ENCODE peak calls at places on chromosome 18, in ten cellular contexts. One of them, this sample, is unnamed.

GRCh38 chr18:27860701-27861107 is 316.2 kb downstream of the CDH2 start:
- DNase-seq in effector memory CD4-positive, alpha-beta T cell: no peak
- DNase-seq in spleen: no peak
- DNase-seq in ascending aorta: no peak
- DNase-seq in tibial artery: no peak
- DNase-seq in hepatocyte: no peak
- DNase-seq in tibial nerve: no peak
- DNase-seq in Panc1: no peak
- DNase-seq in SJCRH30: peak; percentile 30
- DNase-seq in fibroblast of lung: peak; percentile 6
- DNase-seq in this sample: no peak

GRCh38 chr18:8095947-8096570 is 513.2 kb upstream of the RAB12 start:
- DNase-seq in effector memory CD4-positive, alpha-beta T cell: no peak
- DNase-seq in spleen: no peak
- DNase-seq in ascending aorta: no peak
- DNase-seq in tibial artery: no peak
- DNase-seq in hepatocyte: no peak
- DNase-seq in tibial nerve: no peak
- DNase-seq in Panc1: no peak
- DNase-seq in SJCRH30: no peak
- DNase-seq in fibroblast of lung: no peak
- DNase-seq in this sample: no peak

GRCh38 chr18:7572837-7573236 is 5.7 kb downstream of the PTPRM start:
- DNase-seq in effector memory CD4-positive, alpha-beta T cell: no peak
- DNase-seq in spleen: no peak
- DNase-seq in ascending aorta: peak; percentile 64
- DNase-seq in tibial artery: no peak
- DNase-seq in hepatocyte: no peak
- DNase-seq in tibial nerve: no peak
- DNase-seq in Panc1: no peak
- DNase-seq in SJCRH30: no peak
- DNase-seq in fibroblast of lung: no peak
- DNase-seq in this sample: no peak

GRCh38 chr18:48609820-48610815 is 71.3 kb downstream of the CTIF start:
- DNase-seq in effector memory CD4-positive, alpha-beta T cell: no peak
- DNase-seq in spleen: peak; percentile 35
- DNase-seq in ascending aorta: peak; percentile 89
- DNase-seq in tibial artery: peak; percentile 36
- DNase-seq in hepatocyte: no peak
- DNase-seq in tibial nerve: no peak
- DNase-seq in Panc1: no peak
- DNase-seq in SJCRH30: no peak
- DNase-seq in fibroblast of lung: no peak
- DNase-seq in this sample: no peak

GRCh38 chr18:33755918-33756590 is 178.0 kb downstream of the ASXL3 start:
- DNase-seq in effector memory CD4-positive, alpha-beta T cell: no peak
- DNase-seq in spleen: no peak
- DNase-seq in ascending aorta: no peak
- DNase-seq in tibial artery: no peak
- DNase-seq in hepatocyte: peak; percentile 73
- DNase-seq in tibial nerve: no peak
- DNase-seq in Panc1: peak; percentile 81
- DNase-seq in SJCRH30: peak; percentile 12
- DNase-seq in fibroblast of lung: peak; percentile 98
- DNase-seq in this sample: no peak

GRCh38 chr18:56199580-56200320 is 438.6 kb downstream of the TXNL1 start:
- DNase-seq in effector memory CD4-positive, alpha-beta T cell: no peak
- DNase-seq in spleen: no peak
- DNase-seq in ascending aorta: no peak
- DNase-seq in tibial artery: no peak
- DNase-seq in hepatocyte: no peak
- DNase-seq in tibial nerve: no peak
- DNase-seq in Panc1: no peak
- DNase-seq in SJCRH30: no peak
- DNase-seq in fibroblast of lung: no peak
- DNase-seq in this sample: no peak

GRCh38 chr18:13216732-13217465 is 1.7 kb upstream of the LDLRAD4 start:
- DNase-seq in effector memory CD4-positive, alpha-beta T cell: peak; percentile 31
- DNase-seq in spleen: no peak
- DNase-seq in ascending aorta: peak; percentile 77
- DNase-seq in tibial artery: peak; percentile 43
- DNase-seq in hepatocyte: peak; percentile 77
- DNase-seq in tibial nerve: no peak
- DNase-seq in Panc1: no peak
- DNase-seq in SJCRH30: no peak
- DNase-seq in fibroblast of lung: no peak
- DNase-seq in this sample: peak; percentile 43

GRCh38 chr18:9454061-9454703 is 21.1 kb upstream of the RALBP1 start:
- DNase-seq in effector memory CD4-positive, alpha-beta T cell: no peak
- DNase-seq in spleen: no peak
- DNase-seq in ascending aorta: no peak
- DNase-seq in tibial artery: no peak
- DNase-seq in hepatocyte: no peak
- DNase-seq in tibial nerve: no peak
- DNase-seq in Panc1: no peak
- DNase-seq in SJCRH30: no peak
- DNase-seq in fibroblast of lung: no peak
- DNase-seq in this sample: no peak

GRCh38 chr18:24176727-24177416 is 38.0 kb downstream of the CABYR start:
- DNase-seq in effector memory CD4-positive, alpha-beta T cell: peak; percentile 5
- DNase-seq in spleen: peak; percentile 84
- DNase-seq in ascending aorta: peak; percentile 69
- DNase-seq in tibial artery: peak; percentile 42
- DNase-seq in hepatocyte: peak; percentile 75
- DNase-seq in tibial nerve: peak; percentile 27
- DNase-seq in Panc1: no peak
- DNase-seq in SJCRH30: peak; percentile 43
- DNase-seq in fibroblast of lung: peak; percentile 62
- DNase-seq in this sample: peak; percentile 36

GRCh38 chr18:70371085-70371735 is 82.4 kb downstream of the SOCS6 start:
- DNase-seq in effector memory CD4-positive, alpha-beta T cell: no peak
- DNase-seq in spleen: no peak
- DNase-seq in ascending aorta: no peak
- DNase-seq in tibial artery: no peak
- DNase-seq in hepatocyte: no peak
- DNase-seq in tibial nerve: no peak
- DNase-seq in Panc1: no peak
- DNase-seq in SJCRH30: no peak
- DNase-seq in fibroblast of lung: no peak
- DNase-seq in this sample: no peak

GRCh38 chr18:49565656-49566055 is 3.8 kb downstream of the LIPG start:
- DNase-seq in effector memory CD4-positive, alpha-beta T cell: no peak
- DNase-seq in spleen: no peak
- DNase-seq in ascending aorta: no peak
- DNase-seq in tibial artery: no peak
- DNase-seq in hepatocyte: no peak
- DNase-seq in tibial nerve: no peak
- DNase-seq in Panc1: no peak
- DNase-seq in SJCRH30: no peak
- DNase-seq in fibroblast of lung: peak; percentile 67
- DNase-seq in this sample: no peak

GRCh38 chr18:59742325-59743111 is 45.3 kb upstream of the CCBE1 start:
- DNase-seq in effector memory CD4-positive, alpha-beta T cell: no peak
- DNase-seq in spleen: no peak
- DNase-seq in ascending aorta: no peak
- DNase-seq in tibial artery: no peak
- DNase-seq in hepatocyte: no peak
- DNase-seq in tibial nerve: no peak
- DNase-seq in Panc1: no peak
- DNase-seq in SJCRH30: no peak
- DNase-seq in fibroblast of lung: peak; percentile 45
- DNase-seq in this sample: no peak

GRCh38 chr18:26021061-26021754 is 69.2 kb downstream of the SS18 start:
- DNase-seq in effector memory CD4-positive, alpha-beta T cell: no peak
- DNase-seq in spleen: no peak
- DNase-seq in ascending aorta: no peak
- DNase-seq in tibial artery: no peak
- DNase-seq in hepatocyte: no peak
- DNase-seq in tibial nerve: no peak
- DNase-seq in Panc1: no peak
- DNase-seq in SJCRH30: no peak
- DNase-seq in fibroblast of lung: no peak
- DNase-seq in this sample: no peak
- H3K36me3 ChIP-seq in effector memory CD4-positive, alpha-beta T cell: peaks cover 63% of the 10 kb centered on the region
- H3K36me3 ChIP-seq in spleen: peaks cover 100% of the 10 kb centered on the region
- H3K36me3 ChIP-seq in ascending aorta: peaks cover 78% of the 10 kb centered on the region
- H3K36me3 ChIP-seq in tibial artery: peaks cover 71% of the 10 kb centered on the region
- H3K36me3 ChIP-seq in hepatocyte: no peaks in the 10 kb centered on the region
- H3K36me3 ChIP-seq in tibial nerve: no peaks in the 10 kb centered on the region
- H3K36me3 ChIP-seq in Panc1: peaks cover 43% of the 10 kb centered on the region
- H3K36me3 ChIP-seq in SJCRH30: peaks cover 50% of the 10 kb centered on the region
- H3K36me3 ChIP-seq in fibroblast of lung: peaks cover 7% of the 10 kb centered on the region
- H3K36me3 ChIP-seq in this sample: no peaks in the 10 kb centered on the region

GRCh38 chr18:43276471-43276870 is 819 bp downstream of the SYT4 start:
- DNase-seq in effector memory CD4-positive, alpha-beta T cell: no peak
- DNase-seq in spleen: no peak
- DNase-seq in ascending aorta: no peak
- DNase-seq in tibial artery: no peak
- DNase-seq in hepatocyte: no peak
- DNase-seq in tibial nerve: no peak
- DNase-seq in Panc1: no peak
- DNase-seq in SJCRH30: no peak
- DNase-seq in fibroblast of lung: no peak
- DNase-seq in this sample: no peak
- H3K4me3 ChIP-seq in effector memory CD4-positive, alpha-beta T cell: no peak overlapping the region
- H3K4me3 ChIP-seq in spleen: no peak overlapping the region
- H3K4me3 ChIP-seq in ascending aorta: no peak overlapping the region
- H3K4me3 ChIP-seq in tibial artery: no peak overlapping the region
- H3K4me3 ChIP-seq in hepatocyte: no peak overlapping the region
- H3K4me3 ChIP-seq in tibial nerve: no peak overlapping the region
- H3K4me3 ChIP-seq in Panc1: no peak overlapping the region
- H3K4me3 ChIP-seq in SJCRH30: no peak overlapping the region
- H3K4me3 ChIP-seq in fibroblast of lung: no peak overlapping the region
- H3K4me3 ChIP-seq in this sample: no peak overlapping the region

GRCh38 chr18:26271917-26272549 is 45.8 kb downstream of the TAF4B start:
- DNase-seq in effector memory CD4-positive, alpha-beta T cell: no peak
- DNase-seq in spleen: no peak
- DNase-seq in ascending aorta: no peak
- DNase-seq in tibial artery: no peak
- DNase-seq in hepatocyte: no peak
- DNase-seq in tibial nerve: no peak
- DNase-seq in Panc1: no peak
- DNase-seq in SJCRH30: no peak
- DNase-seq in fibroblast of lung: no peak
- DNase-seq in this sample: no peak

GRCh38 chr18:26268454-26268853 is 42.2 kb downstream of the TAF4B start:
- DNase-seq in effector memory CD4-positive, alpha-beta T cell: no peak
- DNase-seq in spleen: no peak
- DNase-seq in ascending aorta: no peak
- DNase-seq in tibial artery: no peak
- DNase-seq in hepatocyte: no peak
- DNase-seq in tibial nerve: no peak
- DNase-seq in Panc1: no peak
- DNase-seq in SJCRH30: no peak
- DNase-seq in fibroblast of lung: no peak
- DNase-seq in this sample: no peak

GRCh38 chr18:26262156-26262555 is 35.9 kb downstream of the TAF4B start:
- DNase-seq in effector memory CD4-positive, alpha-beta T cell: no peak
- DNase-seq in spleen: no peak
- DNase-seq in ascending aorta: no peak
- DNase-seq in tibial artery: no peak
- DNase-seq in hepatocyte: no peak
- DNase-seq in tibial nerve: no peak
- DNase-seq in Panc1: no peak
- DNase-seq in SJCRH30: no peak
- DNase-seq in fibroblast of lung: no peak
- DNase-seq in this sample: no peak

DNA sequence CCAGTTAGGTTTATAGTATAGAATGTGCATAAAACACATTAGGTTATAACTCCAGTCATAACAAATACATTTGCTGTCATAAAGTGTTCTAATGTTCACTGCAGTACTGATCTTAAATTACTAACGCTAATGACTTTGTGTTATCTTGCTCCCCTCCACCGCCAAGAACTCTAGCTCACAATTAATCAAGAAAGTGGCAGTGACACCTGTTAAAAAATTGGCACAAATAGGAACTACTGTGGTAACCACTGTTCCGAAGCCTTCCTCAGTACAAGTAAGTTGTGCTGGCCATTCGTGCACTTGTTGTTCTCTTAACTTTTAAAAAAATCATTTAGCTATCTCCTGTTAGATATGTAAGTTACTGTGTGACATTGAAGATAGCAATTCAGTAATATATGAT is 41.1 kb downstream of the TAF4B start:
- DNase-seq in effector memory CD4-positive, alpha-beta T cell: no peak
- DNase-seq in spleen: no peak
- DNase-seq in ascending aorta: no peak
- DNase-seq in tibial artery: no peak
- DNase-seq in hepatocyte: no peak
- DNase-seq in tibial nerve: no peak
- DNase-seq in Panc1: no peak
- DNase-seq in SJCRH30: no peak
- DNase-seq in fibroblast of lung: no peak
- DNase-seq in this sample: no peak
- H3K36me3 ChIP-seq in effector memory CD4-positive, alpha-beta T cell: peaks cover 9% of the 10 kb centered on the region
- H3K36me3 ChIP-seq in spleen: peaks cover 51% of the 10 kb centered on the region
- H3K36me3 ChIP-seq in ascending aorta: no peaks in the 10 kb centered on the region
- H3K36me3 ChIP-seq in tibial artery: no peaks in the 10 kb centered on the region
- H3K36me3 ChIP-seq in hepatocyte: no peaks in the 10 kb centered on the region
- H3K36me3 ChIP-seq in tibial nerve: no peaks in the 10 kb centered on the region
- H3K36me3 ChIP-seq in Panc1: no peaks in the 10 kb centered on the region
- H3K36me3 ChIP-seq in SJCRH30: no peaks in the 10 kb centered on the region
- H3K36me3 ChIP-seq in fibroblast of lung: no peaks in the 10 kb centered on the region
- H3K36me3 ChIP-seq in this sample: no peaks in the 10 kb centered on the region

GRCh38 chr18:47343291-47343690 is 91.8 kb upstream of the SKOR2 start:
- DNase-seq in effector memory CD4-positive, alpha-beta T cell: no peak
- DNase-seq in spleen: no peak
- DNase-seq in ascending aorta: no peak
- DNase-seq in tibial artery: no peak
- DNase-seq in hepatocyte: no peak
- DNase-seq in tibial nerve: no peak
- DNase-seq in Panc1: no peak
- DNase-seq in SJCRH30: no peak
- DNase-seq in fibroblast of lung: no peak
- DNase-seq in this sample: no peak

GRCh38 chr18:47345291-47345690 is 93.8 kb upstream of the SKOR2 start:
- DNase-seq in effector memory CD4-positive, alpha-beta T cell: no peak
- DNase-seq in spleen: no peak
- DNase-seq in ascending aorta: no peak
- DNase-seq in tibial artery: no peak
- DNase-seq in hepatocyte: no peak
- DNase-seq in tibial nerve: no peak
- DNase-seq in Panc1: no peak
- DNase-seq in SJCRH30: no peak
- DNase-seq in fibroblast of lung: no peak
- DNase-seq in this sample: no peak

GRCh38 chr18:47345996-47346395 is 94.5 kb upstream of the SKOR2 start:
- DNase-seq in effector memory CD4-positive, alpha-beta T cell: no peak
- DNase-seq in spleen: no peak
- DNase-seq in ascending aorta: no peak
- DNase-seq in tibial artery: no peak
- DNase-seq in hepatocyte: no peak
- DNase-seq in tibial nerve: no peak
- DNase-seq in Panc1: no peak
- DNase-seq in SJCRH30: no peak
- DNase-seq in fibroblast of lung: no peak
- DNase-seq in this sample: no peak

DNA sequence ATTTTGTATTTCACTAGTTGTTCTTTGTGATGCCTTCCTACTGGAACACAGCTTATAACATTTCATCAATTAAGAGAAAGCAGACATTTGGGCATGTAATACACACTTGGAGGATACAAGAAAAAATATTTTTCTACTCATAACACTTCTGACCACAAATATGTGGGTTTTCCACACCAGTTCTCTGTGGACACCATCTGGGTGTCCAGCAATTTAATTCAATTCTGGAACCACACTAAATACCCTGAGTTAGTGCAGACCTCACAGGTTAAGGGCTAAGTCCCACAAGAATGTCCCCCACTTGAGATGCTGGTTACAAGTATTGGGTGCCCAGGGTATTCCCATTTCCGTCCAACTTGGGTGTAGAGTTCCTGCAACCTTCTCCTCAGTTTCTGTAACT is 91.1 kb upstream of the SKOR2 start:
- DNase-seq in effector memory CD4-positive, alpha-beta T cell: no peak
- DNase-seq in spleen: no peak
- DNase-seq in ascending aorta: no peak
- DNase-seq in tibial artery: no peak
- DNase-seq in hepatocyte: no peak
- DNase-seq in tibial nerve: no peak
- DNase-seq in Panc1: no peak
- DNase-seq in SJCRH30: no peak
- DNase-seq in fibroblast of lung: no peak
- DNase-seq in this sample: no peak
- H3K4me3 ChIP-seq in effector memory CD4-positive, alpha-beta T cell: no peak overlapping the region
- H3K4me3 ChIP-seq in spleen: no peak overlapping the region
- H3K4me3 ChIP-seq in ascending aorta: no peak overlapping the region
- H3K4me3 ChIP-seq in tibial artery: no peak overlapping the region
- H3K4me3 ChIP-seq in hepatocyte: no peak overlapping the region
- H3K4me3 ChIP-seq in tibial nerve: no peak overlapping the region
- H3K4me3 ChIP-seq in Panc1: no peak overlapping the region
- H3K4me3 ChIP-seq in SJCRH30: no peak overlapping the region
- H3K4me3 ChIP-seq in fibroblast of lung: no peak overlapping the region
- H3K4me3 ChIP-seq in this sample: no peak overlapping the region

This sample was measured in Caco-2.